ENCODE peak calls at places on chromosomes 6 and 20, in nine cellular contexts. K is HFFc6, N is tibial nerve, Y is progenitor cell of endocrine pancreas, I is left ventricle myocardium inferior, E is AG04450, T is neural crest cell, G is GM13977, F is bronchial epithelial cell. Z is an unnamed sample.

GRCh38 chr6:135962731-135963130 is 111.2 kb downstream of the PDE7B start:
- DNase-seq in N (peak; percentile 17), E (no peak), F (no peak), G (no peak), T (no peak), Y (no peak), K (no peak), I (no peak), Z (no peak)

GRCh38 chr6:131765081-131765852 is 42.6 kb upstream of the ENPP1 start:
- DNase-seq in E (no peak), I (no peak), G (no peak), N (no peak), T (no peak), K (peak; percentile 75), F (no peak), Y (no peak), Z (no peak)

GRCh38 chr6:74826318-74826717 is 379.5 kb downstream of the COL12A1 start:
- DNase-seq in E (no peak), N (no peak), F (no peak), K (no peak), T (no peak), Y (no peak), I (no peak), G (no peak), Z (no peak)

GRCh38 chr6:108945686-108946158 is 97.5 kb downstream of the ARMC2 start:
- DNase-seq in E (no peak), F (no peak), I (peak; percentile 91), T (no peak), Y (no peak), G (no peak), N (no peak), K (peak; percentile 25), Z (no peak)

GRCh38 chr20:56323656-56324055 is 35.1 kb upstream of the FAM210B start:
- DNase-seq in F (no peak), G (no peak), N (no peak), E (no peak), K (no peak), T (no peak), Y (no peak), I (no peak), Z (no peak)

GRCh38 chr6:157779705-157780604 is 43.1 kb upstream of the SNX9 start:
- DNase-seq in F (peak; percentile 74), E (no peak), Y (no peak), I (no peak), N (no peak), T (no peak), K (peak; percentile 48), G (no peak), Z (no peak)

GRCh38 chr6:122696079-122696478 is 83.4 kb upstream of the FABP7 start:
- DNase-seq in Y (no peak), N (no peak), F (peak; percentile 92), K (peak; percentile 12), T (no peak), I (no peak), E (peak; percentile 59), G (no peak), Z (no peak)

GRCh38 chr20:60650087-60650486 is 602.0 kb upstream of the CDH4 start:
- DNase-seq in G (no peak), K (no peak), Y (no peak), N (no peak), E (no peak), F (no peak), I (no peak), T (no peak), Z (no peak)

GRCh38 chr6:38504996-38505395 is 134.7 kb downstream of the BTBD9 start:
- DNase-seq in Y (no peak), T (no peak), I (no peak), G (no peak), E (no peak), F (peak; percentile 35), N (no peak), K (no peak), Z (no peak)

GRCh38 chr6:24910850-24911712 is 24.7 kb downstream of the RIPOR2 start:
- DNase-seq in I (peak; percentile 60), F (peak; percentile 3), K (no peak), N (peak; percentile 42), G (peak; percentile 44), T (peak; percentile 36), E (no peak), Y (peak; percentile 38), Z (peak; percentile 64)

GRCh38 chr6:24908555-24908954 is 27.2 kb downstream of the RIPOR2 start:
- DNase-seq in N (no peak), E (no peak), K (peak; percentile 43), G (no peak), I (no peak), T (no peak), Y (no peak), F (no peak), Z (no peak)

GRCh38 chr6:24910331-24910849 is 25.4 kb downstream of the RIPOR2 start:
- DNase-seq in T (no peak), F (peak; percentile 2), I (peak; percentile 22), N (no peak), E (no peak), K (no peak), Y (no peak), G (peak; percentile 48), Z (peak; percentile 65)

GRCh38 chr6:24907959-24908358 is 27.8 kb downstream of the RIPOR2 start:
- DNase-seq in N (no peak), K (no peak), G (no peak), F (no peak), I (no peak), Y (no peak), E (no peak), T (no peak), Z (no peak)

DNA sequence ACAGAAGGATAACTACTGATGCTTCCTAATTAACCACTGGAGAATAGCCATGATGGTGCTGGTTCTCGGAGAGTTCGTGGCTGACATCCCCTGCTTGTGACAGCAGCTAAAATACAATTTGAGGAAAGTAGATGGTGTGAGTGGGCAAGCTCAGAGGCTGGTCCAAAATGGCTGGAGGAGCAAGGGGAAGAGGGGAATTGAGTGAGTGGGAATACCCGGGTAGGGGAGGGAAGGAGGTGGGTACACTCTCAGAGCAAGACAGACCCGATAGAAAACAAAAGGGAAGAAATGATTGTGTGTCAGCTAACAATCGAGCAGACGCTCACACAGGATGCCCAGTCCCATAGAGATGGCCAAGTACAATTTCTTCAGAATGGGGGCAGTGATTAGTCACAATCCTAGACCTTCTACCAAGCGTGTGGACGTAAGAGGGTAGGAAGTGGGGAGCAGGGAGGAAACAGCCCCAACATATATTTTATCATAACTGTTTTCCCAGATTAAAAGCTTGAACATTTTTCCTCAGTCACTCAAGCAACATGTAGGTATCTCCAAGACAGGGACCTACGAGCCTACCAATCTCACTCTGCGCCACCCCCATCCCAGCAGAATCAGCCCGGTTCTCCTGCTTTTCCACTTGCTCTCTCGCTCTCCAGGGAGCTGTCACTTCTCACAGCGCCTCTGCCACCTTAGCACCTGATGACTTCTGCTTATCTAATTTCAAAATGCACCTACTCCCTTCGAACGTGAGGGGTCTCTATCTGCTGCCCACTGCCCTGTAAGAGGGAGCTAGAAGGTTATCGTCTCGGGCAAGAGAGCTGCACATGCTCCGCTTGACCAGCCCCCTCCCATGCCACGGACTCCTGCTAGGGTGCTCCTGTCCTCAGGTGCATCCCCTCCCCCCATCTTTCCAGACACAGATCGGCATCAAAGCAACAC is 26.2 kb downstream of the RIPOR2 start:
- DNase-seq in E (no peak), I (no peak), F (no peak), Y (no peak), T (no peak), G (no peak), K (no peak), N (no peak), Z (no peak)
- TF ChIP-seq CTCF in E (no peak), I (no peak), F (no peak), Y (no peak), T (no peak), G (no peak), K (no peak), N (no peak), Z (no peak)

GRCh38 chr20:39399463-39399862 is 437.3 kb downstream of the DHX35 start:
- DNase-seq in T (no peak), Y (no peak), I (no peak), G (no peak), F (no peak), K (no peak), N (no peak), E (no peak), Z (no peak)
- TF ChIP-seq CTCF in T (no peak), Y (peak; percentile 22), I (no peak), G (no peak), F (no peak), K (no peak), N (no peak), E (no peak), Z (no peak)

GRCh38 chr6:116615937-116616756 is at the start of gene RSPH4A:
- DNase-seq in F (peak; percentile 95), I (peak; percentile 90), K (peak; percentile 96), Y (peak; percentile 81), N (peak; percentile 88), G (peak; percentile 83), T (peak; percentile 75), E (peak; percentile 79), Z (peak; percentile 87)
- TF ChIP-seq CTCF in F (no peak), I (no peak), K (no peak), Y (no peak), N (no peak), G (peak; percentile 18), T (no peak), E (peak; percentile 30), Z (no peak)

GRCh38 chr6:7240351-7240750 is 72.6 kb downstream of the SSR1 start:
- DNase-seq in T (no peak), K (no peak), E (no peak), Y (no peak), I (no peak), N (no peak), F (no peak), G (no peak), Z (no peak)
- TF ChIP-seq CTCF in T (no peak), K (no peak), E (no peak), Y (no peak), I (no peak), N (no peak), F (no peak), G (no peak), Z (no peak)

DNA sequence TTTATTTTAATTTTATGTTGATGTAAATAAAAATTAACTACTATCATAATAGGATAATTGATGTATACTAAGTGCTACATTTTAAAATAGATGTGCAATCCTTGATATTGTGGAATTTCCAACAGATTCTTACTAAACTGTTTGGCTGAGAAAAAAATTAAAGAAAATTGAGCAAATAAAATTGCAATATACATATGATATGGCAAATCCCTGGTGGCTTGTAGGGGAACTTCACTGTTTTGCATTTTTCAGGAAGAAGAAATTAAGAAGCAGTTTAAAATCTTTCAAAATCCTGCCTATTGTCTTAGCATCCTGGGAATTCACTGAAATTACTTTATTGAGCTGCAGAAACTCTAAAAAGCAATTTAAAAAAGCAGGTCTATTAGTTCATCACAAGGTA is 191.4 kb upstream of the ADGRB3 start:
- DNase-seq in T (no peak), F (no peak), Y (no peak), I (no peak), K (no peak), N (no peak), E (no peak), G (no peak), Z (no peak)
- TF ChIP-seq CTCF in T (peak; percentile 47), F (no peak), Y (peak; percentile 48), I (no peak), K (peak; percentile 38), N (no peak), E (no peak), G (no peak), Z (no peak)

GRCh38 chr20:53316221-53316937 is 277.3 kb downstream of the ZNF217 start:
- DNase-seq in G (no peak), T (no peak), I (no peak), N (no peak), Y (no peak), K (no peak), E (no peak), F (no peak), Z (no peak)
- TF ChIP-seq CTCF in G (no peak), T (no peak), I (no peak), N (no peak), Y (no peak), K (no peak), E (no peak), F (no peak), Z (no peak)

GRCh38 chr6:43774776-43775583 is 5.0 kb downstream of the VEGFA start:
- DNase-seq in K (peak; percentile 57), N (peak; percentile 72), Y (peak; percentile 51), G (peak; percentile 90), E (no peak), F (peak; percentile 56), I (peak; percentile 82), T (peak; percentile 56), Z (peak; percentile 79)
- TF ChIP-seq CTCF in K (peak; percentile 89), N (peak; percentile 81), Y (peak; percentile 85), G (peak; percentile 78), E (peak; percentile 94), F (peak; percentile 94), I (peak; percentile 91), T (peak; percentile 84), Z (peak; percentile 81)